ENCODE peak calls at places on chromosomes 11 and 22, in six cellular contexts. One of them, this sample, is unnamed.

GRCh38 chr22:19579880-19580279 is 55.7 kb upstream of the CLDN5 start:
- DNase-seq in substantia nigra: no peak
- DNase-seq in iPS-NIHi11: no peak
- DNase-seq in Daoy: peak
- DNase-seq in nephron progenitor cell: no peak
- DNase-seq in T-helper 1 cell: no peak
- DNase-seq in this sample: peak

GRCh38 chr22:33922268-33922667 is 2.0 kb upstream of the LARGE1 start:
- DNase-seq in T-helper 1 cell: no peak
- DNase-seq in nephron progenitor cell: peak
- DNase-seq in Daoy: no peak
- DNase-seq in substantia nigra: no peak
- DNase-seq in iPS-NIHi11: peak
- DNase-seq in this sample: no peak

GRCh38 chr11:2975594-2975993 is 16.5 kb downstream of the NAP1L4 start:
- DNase-seq in iPS-NIHi11: peak
- DNase-seq in T-helper 1 cell: peak
- DNase-seq in Daoy: no peak
- DNase-seq in substantia nigra: no peak
- DNase-seq in nephron progenitor cell: no peak
- DNase-seq in this sample: no peak

GRCh38 chr22:37133304-37134018 is 16.3 kb downstream of the IL2RB start:
- DNase-seq in substantia nigra: no peak
- DNase-seq in T-helper 1 cell: no peak
- DNase-seq in nephron progenitor cell: no peak
- DNase-seq in Daoy: peak
- DNase-seq in iPS-NIHi11: no peak
- DNase-seq in this sample: no peak

GRCh38 chr22:18118345-18118915 is 7.8 kb downstream of the TUBA8 start:
- DNase-seq in iPS-NIHi11: no peak
- DNase-seq in T-helper 1 cell: no peak
- DNase-seq in nephron progenitor cell: no peak
- DNase-seq in Daoy: no peak
- DNase-seq in substantia nigra: no peak
- DNase-seq in this sample: no peak

GRCh38 chr11:44006882-44007495 is 40.8 kb upstream of the ACCSL start:
- DNase-seq in substantia nigra: no peak
- DNase-seq in T-helper 1 cell: no peak
- DNase-seq in iPS-NIHi11: no peak
- DNase-seq in nephron progenitor cell: no peak
- DNase-seq in Daoy: no peak
- DNase-seq in this sample: no peak

GRCh38 chr11:117523680-117524079 is 196.0 kb downstream of the CEP164 start:
- DNase-seq in T-helper 1 cell: no peak
- DNase-seq in substantia nigra: no peak
- DNase-seq in nephron progenitor cell: no peak
- DNase-seq in Daoy: peak
- DNase-seq in iPS-NIHi11: no peak
- DNase-seq in this sample: no peak

GRCh38 chr22:48315415-48316244 is 1512.0 kb downstream of the BRD1 start:
- DNase-seq in iPS-NIHi11: no peak
- DNase-seq in nephron progenitor cell: no peak
- DNase-seq in Daoy: no peak
- DNase-seq in substantia nigra: no peak
- DNase-seq in T-helper 1 cell: no peak
- DNase-seq in this sample: no peak

GRCh38 chr11:14055936-14056335 is 93.4 kb downstream of the SPON1 start:
- DNase-seq in substantia nigra: no peak
- DNase-seq in iPS-NIHi11: no peak
- DNase-seq in nephron progenitor cell: no peak
- DNase-seq in Daoy: no peak
- DNase-seq in T-helper 1 cell: no peak
- DNase-seq in this sample: no peak

GRCh38 chr11:112302226-112302868 is 41.7 kb upstream of the PLET1 start:
- DNase-seq in substantia nigra: no peak
- DNase-seq in nephron progenitor cell: no peak
- DNase-seq in iPS-NIHi11: no peak
- DNase-seq in T-helper 1 cell: no peak
- DNase-seq in Daoy: no peak
- DNase-seq in this sample: no peak

GRCh38 chr22:42791721-42792452 is 65.2 kb downstream of the ARFGAP3 start:
- DNase-seq in nephron progenitor cell: no peak
- DNase-seq in T-helper 1 cell: no peak
- DNase-seq in substantia nigra: no peak
- DNase-seq in iPS-NIHi11: no peak
- DNase-seq in Daoy: no peak
- DNase-seq in this sample: no peak

GRCh38 chr11:66268210-66268952 is at the start of gene RAB1B:
- DNase-seq in nephron progenitor cell: peak
- DNase-seq in Daoy: peak
- DNase-seq in substantia nigra: peak
- DNase-seq in iPS-NIHi11: peak
- DNase-seq in T-helper 1 cell: peak
- DNase-seq in this sample: peak

GRCh38 chr11:92759571-92760214 is 209.8 kb upstream of the MTNR1B start:
- DNase-seq in nephron progenitor cell: no peak
- DNase-seq in substantia nigra: no peak
- DNase-seq in T-helper 1 cell: no peak
- DNase-seq in Daoy: no peak
- DNase-seq in iPS-NIHi11: no peak
- DNase-seq in this sample: no peak